ENCODE peak calls at places on chromosomes 11 and 22, in eight cellular contexts. T is mesenchymal stem cell, J is testis, Y is osteoblast, P is psoas muscle, Z is transverse colon, B is right cardiac atrium, Q is aorta. N is an unnamed sample.

GRCh38 chr22:48960981-48961655 is 866.6 kb downstream of the BRD1 start:
- DNase-seq in Z (peak; percentile 1), B (no peak), J (peak; percentile 9), Y (peak; percentile 63), Q (no peak), P (no peak), T (no peak), N (no peak)

GRCh38 chr11:1230456-1231395 is 7.9 kb downstream of the MUC5B start:
- DNase-seq in T (no peak), Y (peak; percentile 90), P (peak; percentile 15), B (peak; percentile 11), Q (peak; percentile 33), Z (peak; percentile 8), J (no peak), N (no peak)

GRCh38 chr22:47161631-47162030 is 399.2 kb downstream of the TBC1D22A start:
- DNase-seq in Z (peak; percentile 1), J (no peak), T (no peak), P (no peak), B (no peak), Q (peak; percentile 29), Y (peak; percentile 36), N (peak; percentile 65)

GRCh38 chr11:2896047-2896446 is 10.5 kb upstream of the CDKN1C start:
- DNase-seq in Y (no peak), J (no peak), P (no peak), Q (no peak), Z (no peak), B (no peak), T (no peak), N (no peak)

GRCh38 chr11:125281831-125282595 is 117.5 kb downstream of the PKNOX2 start:
- DNase-seq in J (no peak), B (no peak), Z (no peak), T (no peak), P (no peak), Q (no peak), Y (no peak), N (peak; percentile 54)

GRCh38 chr11:113649311-113649710 is 56.8 kb downstream of the TMPRSS5 start:
- DNase-seq in Q (no peak), Z (no peak), T (no peak), B (no peak), J (no peak), P (no peak), Y (no peak), N (no peak)

GRCh38 chr11:29024386-29024785 is 916.2 kb downstream of the METTL15 start:
- DNase-seq in T (no peak), P (no peak), J (no peak), Q (no peak), Z (no peak), Y (no peak), B (no peak), N (no peak)

GRCh38 chr11:15170698-15171097 is 56.0 kb downstream of the INSC start:
- DNase-seq in P (no peak), B (no peak), Y (no peak), Z (no peak), Q (no peak), J (no peak), T (no peak), N (no peak)

GRCh38 chr11:122097419-122098001 is 18.5 kb downstream of the BLID start:
- DNase-seq in J (no peak), Z (no peak), Q (no peak), Y (no peak), T (peak; percentile 59), P (no peak), B (no peak), N (no peak)

GRCh38 chr11:63599211-63600122 is 14.8 kb downstream of the PLAAT3 start:
- DNase-seq in P (no peak), Z (no peak), B (no peak), T (peak; percentile 23), Y (peak; percentile 95), Q (no peak), J (no peak), N (no peak)

GRCh38 chr22:43128116-43128515 is 15.1 kb downstream of the MCAT start:
- DNase-seq in J (no peak), B (no peak), Y (peak; percentile 50), T (no peak), P (no peak), Q (no peak), Z (peak; percentile 30), N (no peak)

GRCh38 chr22:43131773-43132501 is 11.3 kb downstream of the MCAT start:
- DNase-seq in J (peak; percentile 34), Q (peak; percentile 72), T (no peak), Z (no peak), B (peak; percentile 65), P (no peak), Y (peak; percentile 55), N (no peak)

GRCh38 chr22:43128928-43129424 is 14.2 kb downstream of the MCAT start:
- DNase-seq in T (no peak), B (no peak), Z (peak; percentile 77), Y (peak; percentile 52), Q (no peak), J (no peak), P (no peak), N (no peak)

GRCh38 chr22:43127166-43127908 is 15.9 kb downstream of the MCAT start:
- DNase-seq in P (no peak), Y (peak; percentile 65), Z (peak; percentile 88), B (no peak), J (no peak), Q (no peak), T (no peak), N (no peak)

DNA sequence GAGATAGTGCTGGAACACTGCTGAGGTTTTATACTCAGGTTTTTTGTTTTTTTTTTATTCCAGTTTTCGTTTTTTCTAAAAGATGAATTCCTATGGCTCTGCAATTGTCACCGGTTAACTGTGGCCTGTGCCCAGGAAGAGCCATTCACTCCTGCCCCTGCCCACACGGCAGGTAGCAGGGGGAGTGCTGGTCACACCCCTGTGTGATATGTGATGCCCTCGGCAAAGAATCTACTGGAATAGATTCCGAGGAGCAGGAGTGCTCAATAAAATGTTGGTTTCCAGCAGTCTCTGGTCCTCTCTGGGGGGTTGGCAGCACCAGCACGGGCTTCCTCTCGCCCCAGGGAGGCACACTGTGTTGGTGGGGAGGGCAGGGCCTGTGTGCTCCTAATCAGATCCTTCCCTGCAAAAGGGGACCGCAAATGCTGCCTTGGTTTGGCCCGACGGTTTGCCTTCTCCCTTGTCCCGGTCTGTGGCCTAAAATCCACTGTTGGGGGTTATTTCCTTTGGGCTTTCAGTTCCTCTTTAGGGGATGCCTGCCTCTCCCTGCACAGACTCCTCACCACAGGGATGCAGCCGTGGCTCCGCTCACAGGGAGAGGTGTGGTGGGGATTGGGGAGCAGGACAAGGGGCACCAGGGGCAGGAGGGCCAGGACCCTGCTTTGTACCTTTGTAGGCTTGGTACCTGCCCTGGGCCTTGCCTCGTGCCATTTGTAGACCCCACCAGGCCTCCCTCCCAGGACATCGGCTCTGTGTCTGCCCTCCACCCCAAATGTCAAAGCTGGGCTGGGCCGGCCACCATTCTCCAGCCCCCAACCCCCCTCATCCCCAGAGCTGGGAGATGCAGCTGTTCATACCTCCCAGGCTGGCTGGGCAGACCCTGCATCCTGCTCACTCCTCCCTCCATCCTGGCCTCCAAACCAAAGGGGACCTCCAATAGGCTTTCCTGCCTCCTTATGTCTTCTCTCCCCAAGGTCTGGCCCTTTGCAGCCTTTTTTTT is 13.5 kb downstream of the MCAT start:
- DNase-seq in Z (no peak), J (no peak), T (no peak), Q (no peak), Y (peak; percentile 72), B (no peak), P (no peak), N (no peak)
- H3K4me1 ChIP-seq in Z (peaks cover 7% of the 10 kb centered on the region), J (peaks cover 11% of the 10 kb centered on the region), T (peaks cover 34% of the 10 kb centered on the region), Q (peaks cover 3% of the 10 kb centered on the region), Y (peaks cover 9% of the 10 kb centered on the region), B (peaks cover 7% of the 10 kb centered on the region), P (peaks cover 6% of the 10 kb centered on the region), N (no peaks in the 10 kb centered on the region)

DNA sequence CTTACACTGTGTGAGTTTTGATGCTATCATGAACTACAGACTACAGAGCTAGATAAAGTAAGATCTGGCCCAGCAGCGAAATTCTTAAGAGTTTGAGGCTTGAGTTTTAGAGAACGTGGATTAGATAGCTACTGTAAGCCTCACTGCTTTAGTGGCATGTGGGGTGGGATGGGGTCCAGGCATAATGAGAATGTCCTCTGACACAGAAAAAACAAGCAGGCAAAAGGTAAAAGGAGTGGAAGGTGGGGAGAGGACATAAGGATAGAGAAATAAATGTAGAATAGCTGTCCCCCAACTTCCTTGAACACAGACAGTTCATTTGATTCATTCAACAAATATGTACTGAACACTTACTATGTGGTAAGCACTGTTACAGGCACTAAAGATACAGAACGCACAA is 324.5 kb upstream of the PITPNB start:
- DNase-seq in J (no peak), Z (no peak), T (peak; percentile 64), P (no peak), Y (no peak), Q (no peak), B (no peak), N (no peak)
- H3K4me1 ChIP-seq in J (peaks cover 11% of the 10 kb centered on the region), Z (peaks cover 4% of the 10 kb centered on the region), T (peaks cover 8% of the 10 kb centered on the region), P (peaks cover 36% of the 10 kb centered on the region), Y (peaks cover 43% of the 10 kb centered on the region), Q (no peaks in the 10 kb centered on the region), B (peaks cover 3% of the 10 kb centered on the region), N (no peaks in the 10 kb centered on the region)

GRCh38 chr22:32476286-32476685 is 1.7 kb downstream of the FBXO7 start:
- DNase-seq in P (no peak), Y (no peak), Q (no peak), Z (no peak), T (peak; percentile 17), B (no peak), J (no peak), N (no peak)

GRCh38 chr22:32475428-32476010 is 908 bp downstream of the FBXO7 start:
- DNase-seq in Z (peak; percentile 47), B (peak; percentile 21), Q (peak; percentile 56), P (no peak), J (peak; percentile 60), Y (no peak), T (no peak), N (peak; percentile 82)

GRCh38 chr22:32476804-32477203 is 2.2 kb downstream of the FBXO7 start:
- DNase-seq in J (no peak), P (no peak), T (no peak), B (no peak), Q (no peak), Y (no peak), Z (no peak), N (no peak)

GRCh38 chr22:32474635-32475427 is at the start of gene FBXO7:
- DNase-seq in T (peak; percentile 95), P (peak; percentile 96), Q (peak; percentile 95), J (peak; percentile 94), B (peak; percentile 94), Z (peak; percentile 93), Y (peak; percentile 95), N (peak; percentile 94)

DNA sequence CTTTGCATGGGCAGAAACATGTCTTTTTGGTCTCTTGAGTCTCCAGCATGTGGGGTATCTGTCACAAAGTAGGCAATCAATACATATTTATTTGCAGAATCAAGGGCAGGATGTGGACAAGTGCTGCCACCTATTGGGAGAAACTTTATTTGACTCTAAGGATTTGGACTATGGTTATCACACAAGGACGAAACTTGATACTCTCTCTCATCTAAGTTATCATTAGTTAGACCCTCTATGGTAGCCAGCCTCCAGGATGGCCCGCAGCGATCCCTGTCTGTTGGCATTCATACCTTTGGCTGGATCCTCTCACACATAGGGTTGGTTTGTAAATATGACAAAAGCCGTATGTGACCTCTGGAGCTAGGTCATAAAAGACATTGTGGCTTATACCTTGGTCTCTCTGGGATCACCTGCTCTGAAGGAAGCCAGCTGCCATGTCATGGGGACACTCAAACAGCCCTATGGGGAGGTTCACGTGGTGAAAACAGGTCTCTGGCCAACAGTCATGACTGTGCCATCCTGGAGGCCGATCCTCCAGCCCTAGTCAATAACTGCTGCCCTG is 1.1 kb upstream of the FBXO7 start:
- DNase-seq in Y (peak; percentile 78), J (no peak), Z (peak; percentile 30), Q (no peak), P (no peak), B (peak; percentile 13), T (peak; percentile 79), N (peak; percentile 81)
- H3K4me1 ChIP-seq in Y (peaks cover 31% of the 10 kb centered on the region), J (peaks cover 19% of the 10 kb centered on the region), Z (peaks cover 15% of the 10 kb centered on the region), Q (no peaks in the 10 kb centered on the region), P (peaks cover 30% of the 10 kb centered on the region), B (peaks cover 7% of the 10 kb centered on the region), T (peaks cover 6% of the 10 kb centered on the region), N (peaks cover 24% of the 10 kb centered on the region)

GRCh38 chr22:30402036-30402759 is 5.4 kb downstream of the SEC14L2 start:
- DNase-seq in T (no peak), J (no peak), B (no peak), Q (no peak), Z (no peak), Y (peak; percentile 74), P (no peak), N (no peak)
- H3K4me1 ChIP-seq in T (peaks cover 19% of the 10 kb centered on the region), J (peaks cover 12% of the 10 kb centered on the region), B (no peaks in the 10 kb centered on the region), Q (peaks cover 2% of the 10 kb centered on the region), Z (no peaks in the 10 kb centered on the region), Y (peaks cover 35% of the 10 kb centered on the region), P (peaks cover 2% of the 10 kb centered on the region), N (peaks cover 10% of the 10 kb centered on the region)

N was measured in Karpas-422.